ENCODE peak calls at places on chromosome 17, in four cellular contexts. V is stimulated activated CD4-positive, alpha-beta T cell treated with anti-CD3 and anti-CD28 coated beads, TNF-alpha, amount 100 ng/mL, for 48 hours; E is KG1; B is T1000. N is an unnamed sample.

GRCh38 chr17:18040287-18040858 is 1.2 kb downstream of the GID4 start:
- DNase-seq in E (no peak), B (no peak), V (no peak), N (no peak)

GRCh38 chr17:39753514-39754160 is 15.9 kb downstream of the GRB7 start:
- DNase-seq in B (no peak), V (no peak), E (peak), N (no peak)

GRCh38 chr17:37461668-37462067 is 28.0 kb upstream of the DUSP14 start:
- DNase-seq in V (no peak), E (no peak), B (no peak), N (no peak)

GRCh38 chr17:17056167-17056562 is 13.9 kb downstream of the MPRIP start:
- DNase-seq in V (no peak), E (no peak), B (no peak), N (no peak)

GRCh38 chr17:28725166-28725659 is 820 bp downstream of the TLCD1 start:
- DNase-seq in B (no peak), V (no peak), E (peak), N (no peak)

GRCh38 chr17:40803617-40804082 is 3.9 kb upstream of the KRT28 start:
- DNase-seq in V (peak), B (peak), E (no peak), N (peak)

GRCh38 chr17:79997004-79997673 is 38.5 kb downstream of the TBC1D16 start:
- DNase-seq in B (no peak), E (peak), V (peak), N (no peak)

GRCh38 chr17:63929860-63930766 is 2.0 kb downstream of the CD79B start:
- DNase-seq in B (no peak), E (no peak), V (no peak), N (no peak)

GRCh38 chr17:16003841-16004240 is 4.2 kb downstream of the TTC19 start:
- DNase-seq in E (no peak), B (no peak), V (no peak), N (no peak)

GRCh38 chr17:3678095-3678820 is 9.6 kb downstream of the EMC6 start:
- DNase-seq in B (no peak), E (no peak), V (no peak), N (no peak)

GRCh38 chr17:8745586-8746500 is 1.2 kb upstream of the CCDC42 start:
- DNase-seq in B (no peak), E (peak), V (peak), N (no peak)

GRCh38 chr17:6862822-6863221 is 31.3 kb upstream of the TEKT1 start:
- DNase-seq in V (no peak), B (no peak), E (no peak), N (no peak)

GRCh38 chr17:48722201-48722907 is at the start of gene PRAC1:
- DNase-seq in V (no peak), B (no peak), E (no peak), N (no peak)

GRCh38 chr17:81394377-81394747 is 895 bp upstream of the BAHCC1 start:
- DNase-seq in E (no peak), V (no peak), B (no peak), N (no peak)

GRCh38 chr17:75950850-75951554 is 10.2 kb upstream of the FBF1 start:
- DNase-seq in V (no peak), E (no peak), B (no peak), N (no peak)

GRCh38 chr17:10033982-10034381 is 128.9 kb upstream of the RCVRN start:
- DNase-seq in E (no peak), B (no peak), V (no peak), N (no peak)

GRCh38 chr17:50394711-50395110 is 2.6 kb downstream of the LRRC59 start:
- DNase-seq in E (no peak), B (no peak), V (no peak), N (no peak)

GRCh38 chr17:10349403-10349802 is 23.4 kb downstream of the MYH13 start:
- DNase-seq in V (no peak), E (no peak), B (no peak), N (no peak)

N was measured in pulmonary artery endothelial cell.